ENCODE peak calls at places on chromosomes 4 and X, in four cellular contexts. B, D, W and Z are unnamed samples. For H3K4me1, the result is how much of the 10 kb centered on the place peaks cover.

GRCh38 chr4:158255727-158256324 is 45.5 kb downstream of the TMEM144 start:
- DNase-seq in B (peak), D (no peak), W (peak), Z (no peak)

GRCh38 chrX:101595739-101596419 is 21.9 kb downstream of the ARMCX6 start:
- DNase-seq in B (peak), D (no peak), W (peak), Z (peak)

GRCh38 chrX:119728487-119728886 is 29.9 kb upstream of the SOWAHD start:
- DNase-seq in B (no peak), D (no peak), W (peak), Z (peak)

GRCh38 chrX:19824603-19825002 is 62.8 kb downstream of the SH3KBP1 start:
- DNase-seq in B (peak), D (no peak), W (no peak), Z (no peak)

GRCh38 chr4:177118596-177118995 is 191.1 kb upstream of the NEIL3 start:
- DNase-seq in B (peak), D (no peak), W (peak), Z (no peak)

GRCh38 chrX:35285289-35285962 is 342.8 kb downstream of the FAM47B start:
- DNase-seq in B (no peak), D (no peak), W (no peak), Z (no peak)

GRCh38 chr4:5953003-5953951 is 60.4 kb upstream of the CRMP1 start:
- DNase-seq in B (no peak), D (no peak), W (no peak), Z (no peak)

GRCh38 chr4:6031831-6032230 is 13.6 kb upstream of the C4orf50 start:
- DNase-seq in B (no peak), D (no peak), W (no peak), Z (no peak)

GRCh38 chr4:8441499-8442091 is 1.0 kb downstream of the TRMT44 start:
- DNase-seq in B (no peak), D (no peak), W (no peak), Z (no peak)

GRCh38 chr4:70518716-70519115 is 347 bp downstream of the AMTN start:
- DNase-seq in B (no peak), D (no peak), W (no peak), Z (no peak)

GRCh38 chr4:89212666-89213381 is 94.8 kb downstream of the GPRIN3 start:
- DNase-seq in B (peak), D (no peak), W (no peak), Z (no peak)

GRCh38 chr4:105171912-105172311 is 25.2 kb downstream of the TET2 start:
- DNase-seq in B (no peak), D (no peak), W (no peak), Z (no peak)

GRCh38 chrX:119375561-119375960 is 23.6 kb upstream of the SLC25A43 start:
- DNase-seq in B (no peak), D (no peak), W (no peak), Z (no peak)

GRCh38 chr4:105520819-105521790 is 31.3 kb upstream of the ARHGEF38 start:
- DNase-seq in B (peak), D (no peak), W (peak), Z (peak)

GRCh38 chrX:120297923-120298322 is 13.3 kb downstream of the TMEM255A start:
- DNase-seq in B (no peak), D (no peak), W (no peak), Z (no peak)

GRCh38 chrX:40068048-40068447 is 29.7 kb downstream of the BCOR start:
- DNase-seq in B (no peak), D (no peak), W (no peak), Z (peak)

GRCh38 chr4:156983366-156983765 is 11.8 kb upstream of the PDGFC start:
- DNase-seq in B (peak), D (no peak), W (no peak), Z (no peak)

GRCh38 chr4:4980818-4981217 is 38.4 kb downstream of the CYTL1 start:
- DNase-seq in B (no peak), D (no peak), W (no peak), Z (no peak)

GRCh38 chrX:154840856-154841255 is 6.4 kb upstream of the SMIM9 start:
- DNase-seq in B (peak), D (no peak), W (no peak), Z (no peak)

GRCh38 chr4:89928867-89929266 is 34.2 kb downstream of the MMRN1 start:
- DNase-seq in B (no peak), D (no peak), W (no peak), Z (no peak)

GRCh38 chrX:66402165-66402564 is 236.7 kb downstream of the EDA2R start:
- DNase-seq in B (no peak), D (no peak), W (no peak), Z (no peak)

GRCh38 chrX:63506320-63506719 is 155.2 kb upstream of the SPIN4 start:
- DNase-seq in B (peak), D (no peak), W (no peak), Z (no peak)

GRCh38 chrX:29841750-29842149 is 373.6 kb upstream of the MAGEB2 start:
- DNase-seq in B (peak), D (no peak), W (no peak), Z (no peak)

GRCh38 chr4:79178770-79179169 is 147.1 kb downstream of the NAA11 start:
- DNase-seq in B (no peak), D (no peak), W (peak), Z (no peak)

GRCh38 chr4:73453701-73454005 is 17.6 kb downstream of the AFP start:
- DNase-seq in B (no peak), D (no peak), W (no peak), Z (no peak)

GRCh38 chr4:73450398-73451004 is 14.5 kb downstream of the AFP start:
- DNase-seq in B (peak), D (no peak), W (no peak), Z (no peak)

GRCh38 chr4:73452953-73453700 is 17.1 kb downstream of the AFP start:
- DNase-seq in B (no peak), D (no peak), W (peak), Z (peak)

GRCh38 chr4:73451404-73451803 is 15.4 kb downstream of the AFP start:
- DNase-seq in B (peak), D (no peak), W (no peak), Z (no peak)

DNA sequence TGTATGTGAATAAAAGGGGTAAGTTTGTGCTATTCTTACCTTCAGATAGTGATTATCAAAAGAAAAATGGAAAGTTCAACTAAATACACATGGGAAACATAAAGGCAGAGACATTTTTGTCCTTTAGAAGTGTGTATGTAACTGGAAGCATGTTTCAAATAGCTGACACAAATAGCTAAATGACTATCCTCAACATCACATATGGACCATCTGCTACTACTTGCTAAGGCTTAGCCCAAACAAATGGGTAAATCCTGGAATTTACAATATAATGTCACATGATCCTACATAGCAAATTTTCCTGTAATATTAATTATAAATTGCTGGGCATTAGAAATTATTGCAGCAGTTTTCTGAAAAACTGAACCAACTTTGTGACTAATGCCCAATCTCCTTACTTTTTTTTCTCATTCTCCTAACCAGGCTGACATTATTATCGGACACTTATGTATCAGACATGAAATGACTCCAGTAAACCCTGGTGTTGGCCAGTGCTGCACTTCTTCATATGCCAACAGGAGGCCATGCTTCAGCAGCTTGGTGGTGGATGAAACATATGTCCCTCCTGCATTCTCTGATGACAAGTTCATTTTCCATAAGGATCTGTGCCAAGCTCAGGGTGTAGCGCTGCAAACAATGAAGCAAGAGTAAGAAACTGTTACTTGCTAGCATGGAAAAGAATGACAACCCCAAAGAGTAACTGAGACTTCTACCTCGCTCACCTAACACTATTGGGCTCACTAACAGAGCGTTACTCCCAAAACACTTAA is 16.1 kb downstream of the AFP start:
- DNase-seq in B (no peak), D (no peak), W (no peak), Z (no peak)
- H3K4me3 ChIP-seq in B (no peak), D (no peak), W (no peak), Z (no peak)

GRCh38 chr4:173521474-173522159 is 8.4 kb downstream of the HAND2 start:
- DNase-seq in B (no peak), D (no peak), W (no peak), Z (no peak)

GRCh38 chr4:173524218-173525117 is 5.6 kb downstream of the HAND2 start:
- DNase-seq in B (no peak), D (no peak), W (no peak), Z (no peak)

GRCh38 chr4:173522874-173523395 is 7.1 kb downstream of the HAND2 start:
- DNase-seq in B (no peak), D (no peak), W (no peak), Z (no peak)

GRCh38 chr4:173520921-173521473 is 9.0 kb downstream of the HAND2 start:
- DNase-seq in B (no peak), D (no peak), W (no peak), Z (no peak)

GRCh38 chr4:173522160-173522873 is 7.7 kb downstream of the HAND2 start:
- DNase-seq in B (peak), D (peak), W (peak), Z (no peak)
- H3K4me1 ChIP-seq in B (under half), D (under half), W (under half), Z (under half)

DNA sequence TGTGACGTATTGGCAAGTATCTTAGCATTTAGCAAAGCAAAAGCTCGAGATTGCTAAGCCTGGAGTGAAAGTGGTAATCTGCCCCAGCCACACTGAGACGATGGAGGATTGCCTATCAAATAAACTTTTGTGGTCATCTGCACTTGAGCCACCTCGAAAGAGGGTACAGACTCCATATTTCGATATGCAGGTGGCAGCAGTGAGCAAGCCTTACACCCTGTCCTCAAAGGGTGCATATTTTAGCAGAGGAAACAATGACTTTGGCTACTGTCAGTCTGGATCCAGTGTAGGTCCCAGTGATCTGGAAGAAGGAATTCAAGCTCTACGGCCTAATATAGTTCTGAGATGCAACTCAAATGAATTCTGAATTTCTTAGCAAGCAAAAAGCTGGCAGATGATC is 153.9 kb downstream of the ATG4A start:
- DNase-seq in B (no peak), D (no peak), W (no peak), Z (no peak)
- TF ChIP-seq CTCF in B (no peak), D (no peak), W (no peak), Z (no peak)

DNA sequence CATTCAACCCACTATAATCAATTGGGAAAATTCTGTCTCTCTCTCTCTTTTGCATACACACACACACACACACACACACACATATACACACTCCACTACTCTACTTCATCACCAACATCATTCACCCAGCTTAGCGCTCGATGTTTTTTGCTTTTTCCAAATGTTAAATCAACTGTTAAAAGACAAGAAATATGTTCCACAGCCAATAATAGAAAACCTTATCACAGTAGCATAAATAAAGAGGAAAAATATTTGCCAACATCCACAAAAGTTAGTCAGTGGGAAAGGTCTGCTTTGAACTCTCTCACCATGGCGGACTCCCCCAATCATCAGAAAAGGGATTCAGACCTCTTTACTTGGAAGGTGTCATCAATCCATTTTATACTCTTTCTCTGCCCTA is 29.4 kb upstream of the LGI2 start:
- DNase-seq in B (no peak), D (no peak), W (no peak), Z (no peak)
- H3K4me3 ChIP-seq in B (no peak), D (no peak), W (no peak), Z (no peak)

GRCh38 chr4:26323807-26324206 is 3.0 kb downstream of the RBPJ start:
- DNase-seq in B (peak), D (no peak), W (no peak), Z (no peak)
- H3K4me1 ChIP-seq in B (under half), D (under half), W (under half), Z (under half)

DNA sequence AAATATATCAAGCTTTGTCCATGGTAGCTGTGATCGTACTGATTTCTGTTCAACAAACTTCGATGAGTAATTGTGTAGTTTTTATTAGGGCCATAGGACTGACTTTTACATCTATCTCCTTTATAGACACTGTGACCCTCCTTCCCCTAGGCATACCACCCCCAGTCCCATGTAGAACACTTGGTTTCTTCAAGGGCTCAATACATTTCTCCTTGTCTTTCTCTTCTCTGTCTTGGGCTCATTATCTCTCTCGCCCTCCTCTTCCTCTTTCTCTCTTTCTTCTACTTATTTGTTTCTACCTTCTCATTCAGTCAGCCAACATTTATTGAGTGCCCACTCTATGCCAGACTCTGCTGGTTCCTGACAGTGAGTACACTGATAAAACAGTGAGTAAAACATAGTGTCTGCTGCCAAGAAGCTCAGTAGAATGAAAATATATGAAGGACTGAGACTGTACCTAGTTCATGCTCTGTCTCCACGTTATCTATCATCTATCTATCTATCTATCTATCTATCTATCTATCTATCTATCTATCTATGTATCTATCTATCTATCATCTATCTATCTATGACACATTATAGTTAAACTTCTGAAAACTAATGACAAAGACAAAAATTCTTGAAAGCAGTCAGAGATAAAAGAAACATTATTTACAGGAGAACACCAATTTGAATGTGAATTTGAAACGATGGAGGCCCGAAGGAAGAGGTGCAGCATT is 122.8 kb downstream of the RBMX2 start:
- DNase-seq in B (no peak), D (no peak), W (no peak), Z (no peak)
- TF ChIP-seq CTCF in B (no peak), D (no peak), W (no peak), Z (no peak)

DNA sequence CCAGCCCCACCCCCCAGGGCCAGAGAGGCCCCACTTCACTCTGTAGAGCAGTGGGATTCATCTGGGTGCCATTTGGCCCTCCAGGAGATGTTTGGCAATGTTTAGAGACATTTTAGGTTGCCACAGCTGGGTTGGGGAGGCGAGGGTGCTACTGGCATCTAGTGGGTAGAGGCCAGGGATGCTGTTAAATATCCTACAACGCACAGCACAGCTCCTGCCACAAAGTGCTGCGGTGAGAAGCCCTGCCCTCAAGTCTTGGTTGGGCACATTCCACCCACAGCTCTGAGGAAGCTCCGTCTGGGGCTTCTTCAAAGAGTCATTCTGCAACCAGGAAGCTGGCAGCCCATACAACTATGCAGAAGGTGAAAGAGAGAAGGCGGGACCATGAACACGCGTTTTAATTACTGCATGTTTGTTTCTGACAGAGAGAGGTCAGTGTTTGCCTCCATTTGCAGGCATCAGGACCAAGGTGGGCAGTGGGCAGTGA is 48.1 kb upstream of the FAM9C start:
- DNase-seq in B (no peak), D (no peak), W (peak), Z (no peak)
- H3K4me3 ChIP-seq in B (no peak), D (no peak), W (no peak), Z (no peak)